ENCODE peak calls at places on chromosomes 11 and 22, in nine cellular contexts. P is NCI-H345; B is left cardiac atrium; Y is K562; X is Peyer's patch; W is activated CD8-positive, alpha-beta T cell treated with anti-CD3 and anti-CD28 coated beads for 36 hours; N is Caki2; E is CD4-positive, CD25-positive, alpha-beta regulatory T cell; F is HuH-7.5. H is an unnamed sample.
A peak's percentile ranks its signal among the peaks of the same experiment; 100 is the strongest.

GRCh38 chr11:17741487-17741886 is 6.9 kb downstream of the KCNC1 start:
- DNase-seq in P (no peak), X (peak; percentile 13), W (no peak), Y (no peak), B (no peak), F (no peak), E (no peak), N (no peak), H (no peak)

GRCh38 chr22:23557036-23557435 is 23.1 kb downstream of the IGLL1 start:
- DNase-seq in Y (no peak), X (no peak), E (no peak), P (no peak), W (no peak), N (no peak), B (no peak), F (no peak), H (no peak)

GRCh38 chr11:65767406-65767805 is 13.4 kb downstream of the AP5B1 start:
- DNase-seq in N (no peak), P (no peak), X (no peak), B (no peak), E (no peak), Y (no peak), F (no peak), W (no peak), H (no peak)

GRCh38 chr22:37280718-37281117 is 1.6 kb upstream of the CYTH4 start:
- DNase-seq in Y (no peak), N (no peak), E (no peak), X (no peak), B (no peak), F (no peak), P (no peak), W (no peak), H (no peak)

GRCh38 chr11:102469196-102469821 is 16.7 kb upstream of the TMEM123 start:
- DNase-seq in X (no peak), F (no peak), E (no peak), N (no peak), W (no peak), P (no peak), B (no peak), Y (no peak), H (no peak)

GRCh38 chr11:72813740-72814138 is 472 bp upstream of the ATG16L2 start:
- DNase-seq in F (peak; percentile 80), X (peak; percentile 93), W (peak; percentile 85), B (peak; percentile 89), Y (peak; percentile 85), N (peak; percentile 88), P (peak; percentile 82), E (no peak), H (no peak)

GRCh38 chr11:134382257-134382656 is 29.8 kb downstream of the B3GAT1 start:
- DNase-seq in B (no peak), E (no peak), W (no peak), X (no peak), Y (no peak), N (no peak), P (no peak), F (no peak), H (no peak)

GRCh38 chr11:83493918-83494317 is 207.8 kb upstream of the CCDC90B start:
- DNase-seq in P (no peak), B (no peak), N (no peak), X (no peak), E (no peak), W (no peak), F (no peak), Y (no peak), H (no peak)

GRCh38 chr22:44721206-44721605 is 19.2 kb downstream of the PRR5 start:
- DNase-seq in B (no peak), F (no peak), X (no peak), N (peak; percentile 90), Y (peak; percentile 42), P (no peak), W (no peak), E (no peak), H (no peak)

GRCh38 chr11:73510106-73510505 is 87.8 kb downstream of the FAM168A start:
- DNase-seq in F (no peak), B (no peak), W (no peak), P (no peak), X (no peak), N (no peak), Y (no peak), E (no peak), H (no peak)

GRCh38 chr11:7677801-7678201 is 4.5 kb upstream of the CYB5R2 start:
- DNase-seq in E (no peak), Y (no peak), P (no peak), W (no peak), B (no peak), X (no peak), N (no peak), F (no peak), H (no peak)

GRCh38 chr22:17951315-17951714 is 73.0 kb downstream of the MICAL3 start:
- DNase-seq in X (no peak), B (no peak), F (no peak), W (no peak), N (peak; percentile 71), E (no peak), Y (no peak), P (no peak), H (no peak)

GRCh38 chr22:45190473-45190872 is 26.7 kb downstream of the NUP50 start:
- DNase-seq in X (no peak), Y (no peak), B (no peak), P (no peak), E (no peak), W (no peak), F (no peak), N (no peak), H (no peak)

GRCh38 chr11:125514336-125515101 is 18.5 kb upstream of the FEZ1 start:
- DNase-seq in E (no peak), X (no peak), W (peak; percentile 89), N (peak; percentile 15), B (peak; percentile 31), P (no peak), Y (no peak), F (no peak), H (peak; percentile 27)

GRCh38 chr11:66326261-66327111 is 9.6 kb upstream of the CD248 start:
- DNase-seq in Y (peak; percentile 48), W (peak; percentile 85), E (no peak), N (no peak), F (no peak), B (peak; percentile 68), P (no peak), X (no peak), H (no peak)

GRCh38 chr11:24406389-24406788 is 90.5 kb upstream of the LUZP2 start:
- DNase-seq in P (no peak), B (no peak), E (no peak), N (no peak), X (no peak), F (no peak), W (no peak), Y (no peak), H (no peak)

GRCh38 chr11:128574576-128575011 is 12.8 kb downstream of the ETS1 start:
- DNase-seq in W (no peak), F (no peak), N (no peak), B (no peak), P (no peak), X (no peak), E (no peak), Y (no peak), H (no peak)

GRCh38 chr11:118661425-118662301 is 17.8 kb downstream of the TREH start:
- DNase-seq in P (no peak), F (no peak), N (no peak), E (no peak), Y (no peak), W (no peak), B (no peak), X (no peak), H (no peak)

GRCh38 chr22:37431811-37432707 is 4.8 kb upstream of the ELFN2 start:
- DNase-seq in B (no peak), F (no peak), W (peak; percentile 80), P (no peak), Y (no peak), E (no peak), N (peak; percentile 99), X (no peak), H (no peak)

GRCh38 chr22:45310331-45311032 is 748 bp downstream of the FAM118A start:
- DNase-seq in E (no peak), B (peak; percentile 34), Y (no peak), N (no peak), P (no peak), X (no peak), W (peak; percentile 42), F (no peak), H (no peak)

GRCh38 chr11:131066551-131066950 is 150.3 kb upstream of the SNX19 start:
- DNase-seq in N (no peak), W (no peak), B (no peak), X (no peak), P (no peak), F (no peak), Y (no peak), E (no peak), H (no peak)

GRCh38 chr11:73273246-73273890 is 1.2 kb downstream of the P2RY6 start:
- DNase-seq in B (no peak), N (no peak), P (no peak), W (no peak), F (no peak), X (peak; percentile 44), E (no peak), Y (no peak), H (no peak)

GRCh38 chr11:85810871-85811611 is at the start of gene SYTL2:
- DNase-seq in E (peak; percentile 65), F (peak; percentile 55), X (peak; percentile 92), B (peak; percentile 75), P (peak; percentile 72), Y (peak; percentile 81), N (peak; percentile 39), W (peak; percentile 71), H (peak; percentile 58)

GRCh38 chr11:66687831-66688281 is 10.2 kb upstream of the RBM4B start:
- DNase-seq in Y (no peak), P (no peak), F (peak; percentile 53), W (no peak), B (no peak), N (no peak), X (no peak), E (no peak), H (no peak)

GRCh38 chr11:130189492-130190210 is 30.1 kb downstream of the ST14 start:
- DNase-seq in W (no peak), P (no peak), F (no peak), B (no peak), N (no peak), Y (no peak), X (peak; percentile 83), E (no peak), H (no peak)